ENCODE peak calls at places on chromosomes 13 and 19, in nine cellular contexts. H, F, L, Z, R, G, B, A and C are unnamed samples.

GRCh38 chr13:111623743-111624505 is 303.5 kb downstream of the TEX29 start:
- DNase-seq in H (no peak), F (no peak), L (no peak), Z (no peak), R (no peak), G (no peak), B (no peak), A (no peak), C (no peak)

GRCh38 chr19:5588441-5588840 is 20.7 kb upstream of the TINCR start:
- DNase-seq in H (no peak), F (no peak), L (no peak), Z (no peak), R (no peak), G (no peak), B (no peak), A (no peak), C (no peak)

GRCh38 chr19:5103812-5104410 is 135.0 kb downstream of the KDM4B start:
- DNase-seq in H (no peak), F (no peak), L (no peak), Z (no peak), R (no peak), G (no peak), B (no peak), A (no peak), C (no peak)

GRCh38 chr19:45290381-45290931 is 32.2 kb downstream of the CKM start:
- DNase-seq in H (no peak), F (no peak), L (no peak), Z (no peak), R (no peak), G (no peak), B (no peak), A (no peak), C (no peak)

GRCh38 chr13:47117268-47117667 is 220.4 kb upstream of the HTR2A start:
- DNase-seq in H (no peak), F (no peak), L (no peak), Z (no peak), R (no peak), G (no peak), B (no peak), A (no peak), C (no peak)

GRCh38 chr13:27830010-27830409 is 37.7 kb downstream of the GSX1 start:
- DNase-seq in H (peak), F (peak), L (no peak), Z (peak), R (peak), G (peak), B (peak), A (peak), C (peak)

GRCh38 chr19:30084390-30084819 is 142.4 kb downstream of the URI1 start:
- DNase-seq in H (no peak), F (no peak), L (no peak), Z (no peak), R (no peak), G (no peak), B (peak), A (no peak), C (no peak)

GRCh38 chr13:20353973-20354372 is 121.9 kb upstream of the GJB6 start:
- DNase-seq in H (no peak), F (no peak), L (no peak), Z (no peak), R (no peak), G (no peak), B (no peak), A (no peak), C (no peak)

GRCh38 chr13:109764474-109765292 is 21.7 kb downstream of the IRS2 start:
- DNase-seq in H (no peak), F (no peak), L (no peak), Z (peak), R (no peak), G (no peak), B (no peak), A (no peak), C (no peak)

GRCh38 chr13:76692326-76692725 is 193.9 kb downstream of the KCTD12 start:
- DNase-seq in H (no peak), F (no peak), L (no peak), Z (no peak), R (no peak), G (no peak), B (no peak), A (no peak), C (no peak)

GRCh38 chr13:52751196-52751595 is 11.6 kb upstream of the CNMD start:
- DNase-seq in H (no peak), F (no peak), L (no peak), Z (peak), R (no peak), G (no peak), B (no peak), A (peak), C (no peak)

GRCh38 chr19:46608581-46609345 is 7.6 kb downstream of the CALM3 start:
- DNase-seq in H (no peak), F (peak), L (no peak), Z (no peak), R (no peak), G (no peak), B (peak), A (no peak), C (no peak)

GRCh38 chr13:32829676-32830091 is 186.5 kb upstream of the KL start:
- DNase-seq in H (no peak), F (no peak), L (no peak), Z (peak), R (no peak), G (no peak), B (no peak), A (peak), C (no peak)

GRCh38 chr13:111398715-111399299 is 78.4 kb downstream of the TEX29 start:
- DNase-seq in H (no peak), F (no peak), L (no peak), Z (no peak), R (no peak), G (no peak), B (no peak), A (no peak), C (no peak)

GRCh38 chr19:38684078-38684861 is 36.8 kb downstream of the ACTN4 start:
- DNase-seq in H (peak), F (peak), L (no peak), Z (peak), R (no peak), G (no peak), B (peak), A (peak), C (no peak)

GRCh38 chr13:112246731-112247470 is 129.3 kb upstream of the SPACA7 start:
- DNase-seq in H (no peak), F (peak), L (no peak), Z (no peak), R (no peak), G (no peak), B (peak), A (no peak), C (no peak)

GRCh38 chr13:113552079-113552478 is 32.5 kb upstream of the TFDP1 start:
- DNase-seq in H (peak), F (no peak), L (no peak), Z (no peak), R (no peak), G (no peak), B (peak), A (no peak), C (no peak)

GRCh38 chr13:99151516-99151915 is 49.1 kb upstream of the UBAC2 start:
- DNase-seq in H (no peak), F (no peak), L (no peak), Z (no peak), R (no peak), G (no peak), B (no peak), A (peak), C (no peak)

GRCh38 chr19:13969897-13970296 is 17.6 kb downstream of the DCAF15 start:
- DNase-seq in H (no peak), F (no peak), L (no peak), Z (no peak), R (no peak), G (no peak), B (no peak), A (no peak), C (no peak)

GRCh38 chr13:47858678-47859050 is 142.4 kb downstream of the SUCLA2 start:
- DNase-seq in H (no peak), F (no peak), L (no peak), Z (no peak), R (no peak), G (no peak), B (no peak), A (peak), C (no peak)

GRCh38 chr13:50747939-50748338 is 95.6 kb downstream of the DLEU7 start:
- DNase-seq in H (no peak), F (no peak), L (no peak), Z (no peak), R (no peak), G (no peak), B (no peak), A (no peak), C (no peak)

GRCh38 chr19:21758296-21758695 is 9.1 kb downstream of the ZNF100 start:
- DNase-seq in H (no peak), F (no peak), L (no peak), Z (no peak), R (no peak), G (no peak), B (no peak), A (no peak), C (no peak)

GRCh38 chr19:2309734-2310362 is 1.9 kb upstream of the LINGO3 start:
- DNase-seq in H (no peak), F (no peak), L (peak), Z (no peak), R (no peak), G (no peak), B (no peak), A (no peak), C (no peak)

GRCh38 chr19:14478113-14478545 is 3.0 kb upstream of the PTGER1 start:
- DNase-seq in H (no peak), F (no peak), L (no peak), Z (no peak), R (no peak), G (no peak), B (no peak), A (no peak), C (no peak)

GRCh38 chr19:55538132-55538531 is 1.2 kb upstream of the SBK2 start:
- DNase-seq in H (no peak), F (no peak), L (no peak), Z (no peak), R (no peak), G (no peak), B (no peak), A (no peak), C (no peak)

GRCh38 chr19:54206030-54206830 is 5.6 kb downstream of the RPS9 start:
- DNase-seq in H (no peak), F (no peak), L (no peak), Z (no peak), R (no peak), G (no peak), B (peak), A (no peak), C (no peak)

GRCh38 chr13:20192470-20193141 is at the start of gene GJB2:
- DNase-seq in H (peak), F (peak), L (no peak), Z (no peak), R (no peak), G (no peak), B (no peak), A (peak), C (no peak)

GRCh38 chr19:18428837-18429674 is 8.9 kb downstream of the ISYNA1 start:
- DNase-seq in H (peak), F (peak), L (peak), Z (peak), R (peak), G (peak), B (peak), A (no peak), C (peak)

GRCh38 chr19:27776524-27776923 is 1436.4 kb downstream of the UQCRFS1 start:
- DNase-seq in H (no peak), F (no peak), L (no peak), Z (no peak), R (no peak), G (no peak), B (no peak), A (no peak), C (no peak)

GRCh38 chr19:30064021-30064699 is 122.1 kb downstream of the URI1 start:
- DNase-seq in H (peak), F (no peak), L (no peak), Z (no peak), R (no peak), G (no peak), B (peak), A (no peak), C (no peak)

GRCh38 chr13:43205421-43205820 is 182.0 kb downstream of the DNAJC15 start:
- DNase-seq in H (no peak), F (no peak), L (no peak), Z (no peak), R (no peak), G (no peak), B (no peak), A (no peak), C (no peak)

GRCh38 chr13:64925727-64926126 is 2304.4 kb downstream of the PCDH9 start:
- DNase-seq in H (no peak), F (no peak), L (no peak), Z (no peak), R (no peak), G (no peak), B (no peak), A (no peak), C (no peak)

GRCh38 chr13:95185311-95185710 is 115.9 kb downstream of the ABCC4 start:
- DNase-seq in H (no peak), F (no peak), L (no peak), Z (no peak), R (no peak), G (no peak), B (no peak), A (peak), C (no peak)

GRCh38 chr13:24083722-24084421 is 76.6 kb upstream of the SPATA13 start:
- DNase-seq in H (no peak), F (no peak), L (peak), Z (no peak), R (peak), G (no peak), B (no peak), A (no peak), C (peak)

GRCh38 chr13:24668511-24668910 is 11.7 kb upstream of the ATP12A start:
- DNase-seq in H (no peak), F (no peak), L (no peak), Z (no peak), R (no peak), G (no peak), B (no peak), A (no peak), C (no peak)

GRCh38 chr13:36817996-36818395 is 1.0 kb upstream of the RFXAP start:
- DNase-seq in H (no peak), F (no peak), L (no peak), Z (no peak), R (no peak), G (no peak), B (no peak), A (no peak), C (no peak)

GRCh38 chr13:111505175-111505777 is 184.8 kb downstream of the TEX29 start:
- DNase-seq in H (peak), F (no peak), L (no peak), Z (peak), R (peak), G (no peak), B (no peak), A (no peak), C (peak)

GRCh38 chr19:6721773-6722172 is 1.3 kb upstream of the C3 start:
- DNase-seq in H (no peak), F (no peak), L (no peak), Z (no peak), R (no peak), G (no peak), B (no peak), A (no peak), C (no peak)